ENCODE peak calls at places on chromosomes 5 and 9, in eight cellular contexts. I, J, F, D, G, H, W and T are unnamed samples.

GRCh38 chr5:178196413-178196812 is 7.9 kb upstream of the HNRNPAB start:
- DNase-seq in I (no peak), J (no peak), F (no peak), D (no peak), G (no peak), H (no peak), W (no peak), T (no peak)

GRCh38 chr5:82593481-82593880 is 315.3 kb upstream of the RPS23 start:
- DNase-seq in I (no peak), J (no peak), F (peak), D (no peak), G (no peak), H (no peak), W (no peak), T (no peak)

GRCh38 chr9:128405077-128405779 is 15.4 kb upstream of the CERCAM start:
- DNase-seq in I (no peak), J (no peak), F (no peak), D (no peak), G (no peak), H (no peak), W (no peak), T (no peak)

GRCh38 chr5:172421020-172421419 is 33.3 kb downstream of the SH3PXD2B start:
- DNase-seq in I (no peak), J (no peak), F (no peak), D (no peak), G (no peak), H (no peak), W (no peak), T (no peak)

GRCh38 chr9:122807271-122807900 is 7.5 kb downstream of the OR1K1 start:
- DNase-seq in I (no peak), J (no peak), F (no peak), D (no peak), G (no peak), H (no peak), W (no peak), T (no peak)

GRCh38 chr5:91443028-91443427 is 59.9 kb upstream of the ARRDC3 start:
- DNase-seq in I (no peak), J (no peak), F (peak), D (peak), G (peak), H (no peak), W (peak), T (no peak)

GRCh38 chr5:179184521-179185050 is 124.4 kb downstream of the ZNF354C start:
- DNase-seq in I (no peak), J (no peak), F (no peak), D (no peak), G (no peak), H (no peak), W (no peak), T (no peak)

GRCh38 chr9:97388721-97389238 is 23.1 kb upstream of the TDRD7 start:
- DNase-seq in I (peak), J (no peak), F (no peak), D (peak), G (peak), H (no peak), W (no peak), T (no peak)

GRCh38 chr9:108761530-108762347 is 94.0 kb downstream of the ACTL7B start:
- DNase-seq in I (peak), J (peak), F (peak), D (peak), G (peak), H (peak), W (no peak), T (no peak)

GRCh38 chr9:111559000-111559610 is 34.1 kb downstream of the ZNF483 start:
- DNase-seq in I (no peak), J (peak), F (peak), D (peak), G (peak), H (no peak), W (no peak), T (no peak)

GRCh38 chr5:88515881-88516819 is 247.5 kb upstream of the TMEM161B start:
- DNase-seq in I (no peak), J (peak), F (peak), D (no peak), G (no peak), H (peak), W (no peak), T (no peak)